ENCODE peak calls at places on chromosomes 2 and 18, in seven cellular contexts. C is type B pancreatic cell, R is psoas muscle, V is epithelial cell of esophagus, K is HCT116, B is brain microvascular endothelial cell, W is choroid plexus epithelial cell. S is an unnamed sample.

GRCh38 chr2:110125292-110125691 is 9.7 kb upstream of the MALL start:
- DNase-seq in B (no peak), R (no peak), C (no peak), V (peak; percentile 73), K (no peak), W (no peak), S (no peak)

GRCh38 chr2:165837122-165837521 is 43.1 kb upstream of the GALNT3 start:
- DNase-seq in W (peak; percentile 40), V (peak; percentile 82), B (peak; percentile 75), K (no peak), C (no peak), R (no peak), S (no peak)

GRCh38 chr2:118853647-118854367 is 6.4 kb upstream of the EN1 start:
- DNase-seq in W (no peak), V (no peak), K (no peak), C (no peak), R (no peak), B (no peak), S (no peak)

GRCh38 chr2:117960231-117960630 is 53.6 kb downstream of the CCDC93 start:
- DNase-seq in C (no peak), B (peak; percentile 62), K (no peak), W (peak; percentile 70), V (no peak), R (no peak), S (no peak)

GRCh38 chr18:31819106-31819924 is 58.6 kb upstream of the SLC25A52 start:
- DNase-seq in K (peak; percentile 39), B (peak; percentile 22), V (peak; percentile 64), R (no peak), C (no peak), W (peak; percentile 81), S (peak; percentile 34)

GRCh38 chr2:47767880-47768609 is 14.9 kb upstream of the MSH6 start:
- DNase-seq in C (peak; percentile 87), R (peak; percentile 57), W (peak; percentile 63), B (peak; percentile 21), V (peak; percentile 49), K (peak; percentile 43), S (peak; percentile 67)

GRCh38 chr2:53202063-53202462 is 565.5 kb upstream of the CHAC2 start:
- DNase-seq in W (peak; percentile 79), K (peak; percentile 54), B (peak; percentile 47), C (no peak), V (peak; percentile 94), R (no peak), S (no peak)

GRCh38 chr2:222423632-222424280 is 587 bp upstream of the SGPP2 start:
- DNase-seq in B (no peak), R (no peak), C (no peak), V (peak; percentile 68), W (no peak), K (no peak), S (peak; percentile 80)

GRCh38 chr18:78972385-78972918 is 7.2 kb upstream of the SALL3 start:
- DNase-seq in V (no peak), B (no peak), R (no peak), C (no peak), K (no peak), W (no peak), S (no peak)

GRCh38 chr2:241035142-241035817 is 36.9 kb downstream of the SNED1 start:
- DNase-seq in V (no peak), R (no peak), W (no peak), K (no peak), B (no peak), C (peak; percentile 66), S (peak; percentile 60)

GRCh38 chr18:79544386-79544963 is 135.1 kb upstream of the CTDP1 start:
- DNase-seq in C (peak; percentile 67), R (no peak), V (no peak), B (no peak), W (no peak), K (no peak), S (no peak)

GRCh38 chr2:8587251-8587791 is 94.5 kb upstream of the ID2 start:
- DNase-seq in C (no peak), V (no peak), R (no peak), W (no peak), K (no peak), B (no peak), S (no peak)

GRCh38 chr2:63827749-63828148 is 13.9 kb upstream of the UGP2 start:
- DNase-seq in W (peak; percentile 92), C (no peak), K (peak; percentile 32), V (peak; percentile 41), R (no peak), B (peak; percentile 88), S (no peak)

GRCh38 chr2:222993920-222994650 is 57.9 kb upstream of the KCNE4 start:
- DNase-seq in K (no peak), B (peak; percentile 87), C (no peak), R (peak; percentile 81), W (peak; percentile 96), V (no peak), S (no peak)

GRCh38 chr2:28338046-28338753 is 54.5 kb upstream of the FOSL2 start:
- DNase-seq in B (peak; percentile 75), R (peak; percentile 86), C (no peak), W (peak; percentile 94), V (peak; percentile 69), K (no peak), S (no peak)

DNA sequence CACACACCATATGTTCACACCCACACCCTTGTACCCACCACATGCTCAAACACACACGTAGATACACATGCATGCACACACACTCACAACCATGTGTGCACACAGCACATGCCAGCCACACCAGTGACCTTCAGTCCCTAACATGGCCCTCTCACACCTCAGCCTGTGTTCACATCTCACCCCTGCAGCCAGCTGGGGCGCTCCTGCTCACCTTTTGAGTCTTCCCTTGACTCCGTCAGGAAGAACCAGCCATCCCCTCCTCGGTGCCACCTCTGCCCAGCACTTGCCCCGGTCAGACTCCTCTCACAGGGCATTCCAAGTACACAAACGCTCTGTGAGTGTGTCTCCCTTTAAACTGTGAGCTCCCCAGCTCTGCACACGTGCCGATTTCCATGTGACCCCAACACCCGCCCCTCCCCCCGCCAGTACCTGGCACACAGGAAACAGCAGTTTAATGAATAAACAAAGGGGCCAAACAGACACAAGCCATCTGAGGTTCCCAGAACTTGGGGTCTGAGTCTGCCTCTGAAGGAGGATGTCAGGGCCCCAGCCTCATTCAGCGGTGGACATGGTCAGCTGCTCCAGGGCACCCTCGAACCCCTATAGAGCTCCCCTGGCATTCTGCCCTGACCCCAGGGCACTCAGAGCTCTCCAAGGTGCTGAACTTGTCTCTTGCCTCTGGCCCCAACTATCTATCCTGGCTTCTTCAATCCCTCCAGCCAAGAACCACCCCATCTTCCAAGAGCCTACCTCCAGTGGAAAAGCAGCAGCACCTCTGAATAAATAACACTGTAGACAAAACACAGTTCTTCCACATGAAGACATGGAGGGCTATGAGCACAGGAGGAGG is 252.9 kb downstream of the ATAD2B start:
- DNase-seq in V (no peak), K (no peak), C (no peak), B (no peak), R (no peak), W (peak; percentile 18), S (no peak)
- TF ChIP-seq CTCF in V (no peak), K (no peak), C (no peak), B (no peak), R (no peak), W (no peak), S (no peak)

DNA sequence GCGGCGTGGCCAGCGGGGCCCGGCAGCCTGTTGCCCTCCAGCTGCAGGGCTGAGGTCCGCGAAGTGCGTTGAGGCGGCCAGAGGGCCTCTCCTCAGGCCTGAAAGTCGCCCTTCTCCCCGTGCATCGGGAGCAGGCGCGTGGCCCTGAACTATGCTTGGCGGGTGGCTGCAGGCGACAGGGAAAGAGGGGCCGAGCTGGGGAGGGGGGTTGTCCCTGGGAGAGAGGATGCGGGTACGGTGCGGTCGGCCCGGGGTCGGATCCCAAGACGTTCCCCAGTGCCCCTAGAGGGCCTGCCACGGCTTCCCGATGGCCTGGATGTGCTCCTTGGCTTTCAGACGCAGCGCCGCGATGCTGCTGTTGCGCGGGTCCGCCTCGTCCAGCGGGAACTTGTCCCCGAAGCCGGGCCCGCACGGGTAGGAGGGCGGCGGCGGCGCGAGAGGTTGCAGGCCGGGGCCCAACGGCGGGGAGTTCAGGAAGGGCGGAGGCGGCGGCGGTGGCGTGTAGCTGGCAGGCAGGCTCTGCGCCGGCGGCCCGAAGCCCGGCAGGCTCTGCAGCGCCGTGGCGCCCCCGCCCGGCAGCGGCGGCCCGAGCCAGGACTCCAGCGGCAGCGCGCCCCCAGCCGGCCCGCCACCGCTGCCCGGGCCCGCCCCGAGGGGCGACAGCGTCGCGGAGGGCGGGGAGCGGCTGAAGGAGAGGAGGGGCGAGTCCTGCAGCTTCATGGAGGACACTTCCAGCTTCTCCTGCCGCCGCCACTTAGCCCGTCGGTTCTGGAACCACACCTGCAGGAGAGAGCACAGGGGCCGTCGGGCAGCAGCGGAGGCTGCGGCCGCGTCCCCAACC is 4.3 kb downstream of the RAX start:
- DNase-seq in V (peak; percentile 48), C (peak; percentile 82), B (no peak), W (peak; percentile 9), R (no peak), K (no peak), S (peak; percentile 89)
- TF ChIP-seq CTCF in V (no peak), C (peak; percentile 33), B (no peak), W (no peak), R (peak; percentile 10), K (peak; percentile 6), S (peak; percentile 67)

DNA sequence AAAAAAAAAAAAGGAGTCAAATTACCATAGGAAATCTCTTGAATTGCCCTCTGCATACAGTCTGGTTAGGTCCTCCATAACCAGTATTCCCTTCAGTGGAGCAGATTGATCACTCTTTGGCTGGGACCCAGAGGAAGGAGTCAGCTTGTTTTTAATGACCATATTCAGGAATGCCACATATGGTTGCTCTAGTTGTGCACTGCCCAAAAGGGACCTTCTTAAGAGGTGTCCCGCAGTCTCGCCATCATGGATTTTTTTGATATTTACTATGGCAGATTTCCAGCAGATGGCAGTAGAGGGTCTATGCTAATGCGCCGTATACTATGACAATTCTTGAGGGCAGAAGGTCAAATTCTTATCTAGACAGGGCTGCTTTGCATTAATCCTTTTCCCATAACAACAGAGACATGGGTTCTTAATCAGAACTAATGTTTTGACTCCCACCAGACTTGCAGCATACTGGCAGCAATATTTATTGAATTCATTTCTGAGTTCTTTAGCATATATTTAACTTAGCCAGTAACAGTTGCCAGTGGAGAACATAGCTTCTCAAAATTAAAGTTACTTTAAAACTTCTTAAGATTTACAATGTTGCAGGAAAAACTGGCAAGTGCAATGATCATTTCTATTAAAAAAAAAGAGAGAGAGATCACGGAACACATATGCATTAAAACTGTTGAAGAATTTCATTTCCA is 31.8 kb upstream of the INPP4A start:
- DNase-seq in B (peak; percentile 61), V (peak; percentile 65), C (no peak), R (no peak), W (peak; percentile 70), K (peak; percentile 53), S (peak; percentile 60)
- TF ChIP-seq CTCF in B (peak; percentile 81), V (peak; percentile 73), C (peak; percentile 86), R (peak; percentile 59), W (peak; percentile 83), K (peak; percentile 70), S (peak; percentile 68)

DNA sequence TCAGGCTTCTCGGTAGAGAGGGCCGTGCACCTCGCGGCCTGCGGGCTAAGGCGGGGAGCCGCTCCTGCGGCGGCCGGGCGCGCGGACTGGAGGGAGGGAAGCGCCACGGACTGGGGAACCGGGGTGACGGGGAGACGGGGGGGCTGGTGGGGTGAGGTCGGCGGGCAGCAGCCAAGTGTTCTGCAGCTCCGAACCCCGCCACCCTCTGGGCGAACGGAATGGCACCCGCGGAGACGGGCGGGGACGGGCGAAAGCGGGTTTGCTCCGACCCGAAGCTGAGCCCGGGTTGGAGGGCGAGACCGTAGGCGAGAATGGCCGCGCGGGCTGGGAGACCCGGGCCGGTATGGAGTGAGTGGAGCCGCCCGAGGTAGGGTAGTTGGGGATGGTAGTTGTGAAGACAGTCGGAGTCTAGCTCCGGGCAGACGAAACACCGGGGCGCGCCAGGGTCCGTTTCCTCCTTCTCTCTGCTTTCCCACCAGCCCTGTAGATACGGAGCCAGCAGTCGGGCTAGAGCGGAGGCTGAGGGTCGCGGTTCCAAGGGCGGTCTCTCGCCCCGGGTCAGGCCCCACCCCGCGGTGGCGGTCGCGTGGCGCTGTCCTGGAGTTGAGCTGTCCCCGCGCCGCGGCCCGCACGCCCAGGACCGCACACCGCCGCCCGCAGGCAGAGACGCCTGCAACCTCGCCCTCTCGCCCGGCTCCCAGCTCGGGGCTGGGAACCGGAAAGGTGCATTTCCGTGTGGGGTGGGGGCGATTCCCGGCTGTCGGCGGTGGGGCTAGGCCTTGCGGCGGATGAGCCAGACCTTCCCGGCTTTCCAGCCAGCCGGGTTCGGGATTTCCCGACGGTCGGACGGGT is 160.3 kb upstream of the SIX2 start:
- DNase-seq in V (peak; percentile 38), B (peak; percentile 17), K (no peak), R (peak; percentile 45), W (peak; percentile 45), C (no peak), S (peak; percentile 62)
- TF ChIP-seq CTCF in V (no peak), B (peak; percentile 13), K (no peak), R (no peak), W (peak; percentile 14), C (peak; percentile 8), S (no peak)